ENCODE peak calls at places on chromosome 3, in five cellular contexts. G, O, P, F and T are unnamed samples.
A peak's percentile ranks its signal among the peaks of the same experiment; 100 is the strongest.

GRCh38 chr3:158573714-158574113 is 2.7 kb downstream of the MLF1 start:
- DNase-seq in G (no peak), P (no peak), F (no peak), O (no peak), T (no peak)

GRCh38 chr3:161689699-161690098 is 193.1 kb downstream of the OTOL1 start:
- DNase-seq in P (no peak), G (no peak), O (no peak), F (no peak), T (no peak)

GRCh38 chr3:83928391-83928790 is 1030.4 kb upstream of the CADM2 start:
- DNase-seq in P (no peak), O (no peak), G (no peak), F (no peak), T (no peak)

GRCh38 chr3:10426346-10427233 is 78.8 kb downstream of the ATP2B2 start:
- DNase-seq in F (no peak), G (no peak), P (no peak), O (no peak), T (no peak)

GRCh38 chr3:172307143-172307560 is 141.1 kb downstream of the GHSR start:
- DNase-seq in F (no peak), P (no peak), G (no peak), O (peak; percentile 44), T (no peak)

GRCh38 chr3:39639344-39640236 is 169.8 kb upstream of the MYRIP start:
- DNase-seq in P (no peak), F (no peak), G (no peak), O (peak; percentile 88), T (peak; percentile 91)

GRCh38 chr3:23702198-23702597 is 103.6 kb upstream of the UBE2E1 start:
- DNase-seq in G (no peak), O (no peak), P (no peak), F (no peak), T (no peak)

GRCh38 chr3:63900459-63900858 is 11.7 kb downstream of the SCAANT1 start:
- DNase-seq in G (no peak), O (peak; percentile 46), P (no peak), F (no peak), T (no peak)

GRCh38 chr3:162398554-162398953 is 901.9 kb downstream of the OTOL1 start:
- DNase-seq in O (no peak), F (no peak), P (no peak), G (no peak), T (no peak)

GRCh38 chr3:48564022-48564421 is 441 bp upstream of the UCN2 start:
- DNase-seq in O (peak; percentile 67), P (no peak), G (peak; percentile 35), F (no peak), T (peak; percentile 91)

GRCh38 chr3:42991369-42992315 is 12.5 kb downstream of the GASK1A start:
- DNase-seq in O (no peak), G (no peak), F (no peak), P (no peak), T (no peak)

GRCh38 chr3:14791343-14791945 is 27.3 kb upstream of the FGD5 start:
- DNase-seq in G (peak; percentile 34), F (peak; percentile 37), P (peak; percentile 84), O (peak; percentile 57), T (peak; percentile 63)

GRCh38 chr3:186053954-186054353 is 54.9 kb downstream of the ETV5 start:
- DNase-seq in O (no peak), P (no peak), G (no peak), F (no peak), T (no peak)

GRCh38 chr3:182837855-182838454 is 44.7 kb downstream of the ATP11B start:
- DNase-seq in F (no peak), P (no peak), G (no peak), O (peak; percentile 67), T (peak; percentile 10)

GRCh38 chr3:116032176-116032575 is 408.9 kb downstream of the GAP43 start:
- DNase-seq in G (no peak), F (no peak), O (no peak), P (no peak), T (no peak)

GRCh38 chr3:30188713-30189112 is 417.7 kb upstream of the TGFBR2 start:
- DNase-seq in O (no peak), P (no peak), G (no peak), F (no peak), T (no peak)

GRCh38 chr3:26089249-26089648 is 299.4 kb downstream of the OXSM start:
- DNase-seq in O (no peak), G (no peak), P (no peak), F (no peak), T (no peak)

GRCh38 chr3:22156868-22157267 is 405.9 kb upstream of the ZNF385D start:
- DNase-seq in F (no peak), P (peak; percentile 15), G (no peak), O (no peak), T (no peak)

GRCh38 chr3:70201975-70202374 is 110.5 kb downstream of the MDFIC2 start:
- DNase-seq in P (no peak), G (no peak), O (no peak), F (no peak), T (no peak)

GRCh38 chr3:114829786-114830185 is 317.3 kb downstream of the ZBTB20 start:
- DNase-seq in F (no peak), G (no peak), P (no peak), O (no peak), T (no peak)

GRCh38 chr3:63911395-63911900 is 735 bp downstream of the SCAANT1 start:
- DNase-seq in O (no peak), F (no peak), G (no peak), P (no peak), T (peak; percentile 35)

GRCh38 chr3:62811119-62811518 is 64.1 kb downstream of the CADPS start:
- DNase-seq in O (no peak), P (no peak), G (no peak), F (no peak), T (no peak)